ENCODE peak calls at places on chromosomes 16 and 17, in nine cellular contexts. T is cardiac muscle cell, H is GM23338, E is heart right ventricle, S is neural progenitor cell, N is OCI-LY7, F is foreskin keratinocyte, D is kidney, B is ascending aorta. X is an unnamed sample.

GRCh38 chr16:14564881-14565687 is 65.0 kb downstream of the PARN start:
- DNase-seq in H (no peak), B (no peak), N (no peak), S (no peak), E (no peak), D (no peak), F (no peak), T (peak; percentile 57), X (peak; percentile 48)

GRCh38 chr17:33523577-33523981 is 230.5 kb upstream of the ASIC2 start:
- DNase-seq in H (no peak), S (no peak), T (peak; percentile 10), E (no peak), D (no peak), N (no peak), F (peak; percentile 17), B (no peak), X (no peak)

GRCh38 chr16:4392382-4393242 is 21.0 kb downstream of the VASN start:
- DNase-seq in D (peak; percentile 90), N (no peak), E (no peak), S (peak; percentile 68), B (no peak), T (peak; percentile 86), H (peak; percentile 96), F (no peak), X (no peak)

GRCh38 chr17:7478276-7479138 is 924 bp downstream of the ZBTB4 start:
- DNase-seq in E (peak; percentile 57), F (no peak), B (no peak), D (peak; percentile 87), N (no peak), T (peak; percentile 43), H (peak; percentile 72), S (peak; percentile 58), X (peak; percentile 64)

GRCh38 chr17:78086740-78087139 is 41.8 kb downstream of the TMC6 start:
- DNase-seq in E (no peak), N (no peak), S (no peak), B (no peak), H (no peak), F (no peak), T (no peak), D (no peak), X (no peak)

GRCh38 chr17:28760561-28760960 is 16.8 kb downstream of the TRAF4 start:
- DNase-seq in B (no peak), F (no peak), D (peak; percentile 7), H (no peak), N (no peak), E (no peak), S (no peak), T (no peak), X (no peak)

GRCh38 chr17:59093145-59093701 is 13.5 kb downstream of the TRIM37 start:
- DNase-seq in D (no peak), F (no peak), E (no peak), T (no peak), S (no peak), H (no peak), N (no peak), B (no peak), X (no peak)

GRCh38 chr17:17494499-17495447 is 1.4 kb downstream of the RASD1 start:
- DNase-seq in N (no peak), T (peak; percentile 52), E (peak; percentile 45), B (no peak), S (peak; percentile 77), D (peak; percentile 85), F (no peak), H (peak; percentile 83), X (peak; percentile 69)

GRCh38 chr16:1262210-1262845 is 6.5 kb downstream of the TPSD1 start:
- DNase-seq in H (no peak), B (no peak), E (no peak), S (no peak), D (peak; percentile 52), F (no peak), T (no peak), N (no peak), X (no peak)

GRCh38 chr16:19137621-19138128 is 23.9 kb downstream of the ITPRIPL2 start:
- DNase-seq in B (no peak), E (no peak), F (no peak), S (no peak), N (no peak), D (no peak), T (no peak), H (no peak), X (no peak)

GRCh38 chr16:19135201-19135838 is 21.6 kb downstream of the ITPRIPL2 start:
- DNase-seq in S (no peak), D (no peak), H (no peak), N (no peak), F (no peak), B (no peak), E (no peak), T (no peak), X (no peak)

GRCh38 chr16:19135896-19136438 is 22.2 kb downstream of the ITPRIPL2 start:
- DNase-seq in F (no peak), B (no peak), D (no peak), S (no peak), E (peak; percentile 42), T (no peak), H (no peak), N (no peak), X (peak; percentile 92)

GRCh38 chr16:19137201-19137601 is 23.4 kb downstream of the ITPRIPL2 start:
- DNase-seq in F (no peak), H (no peak), B (no peak), E (no peak), S (no peak), N (no peak), D (no peak), T (no peak), X (no peak)

DNA sequence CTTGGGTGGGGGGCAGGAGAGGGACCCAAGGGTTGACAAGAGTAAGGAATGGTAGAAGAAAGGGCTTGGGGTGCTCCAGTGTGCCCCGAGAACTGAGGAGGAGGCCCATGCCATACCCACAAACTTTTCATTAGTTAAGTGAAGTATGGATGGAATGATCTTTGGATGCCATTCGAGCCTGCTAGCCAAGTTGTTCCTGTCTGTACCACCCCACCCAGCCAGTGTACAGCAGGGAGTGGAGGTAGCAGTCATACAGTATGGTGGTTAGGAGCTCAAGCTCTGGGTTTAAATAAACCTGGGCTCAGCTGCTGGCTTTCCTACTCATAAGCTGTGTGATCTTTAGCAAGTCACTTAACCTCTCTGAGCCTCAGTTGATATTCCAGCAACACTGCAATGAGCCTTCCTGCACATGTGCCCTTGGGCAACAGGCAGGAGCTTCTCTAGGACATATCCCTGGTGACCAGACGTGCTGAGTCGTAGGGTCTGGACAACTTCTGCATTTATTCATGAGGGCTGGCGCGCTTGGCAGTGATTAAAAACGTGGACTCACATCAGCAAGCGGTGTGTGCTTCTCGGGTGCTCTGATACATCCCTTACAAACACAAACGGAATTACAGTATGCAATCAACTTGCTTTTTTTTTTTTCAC is 22.9 kb downstream of the ITPRIPL2 start:
- DNase-seq in E (no peak), H (no peak), D (no peak), T (no peak), N (no peak), F (no peak), B (no peak), S (no peak), X (peak; percentile 40)
- H3K4me1 ChIP-seq in E (peaks cover 21% of the 10 kb centered on the region), H (peaks cover 6% of the 10 kb centered on the region), D (no peaks in the 10 kb centered on the region), T (no peaks in the 10 kb centered on the region), N (no peaks in the 10 kb centered on the region), F (peaks cover 41% of the 10 kb centered on the region), B (no peaks in the 10 kb centered on the region), S (peaks cover 6% of the 10 kb centered on the region), X (peaks cover 27% of the 10 kb centered on the region)

DNA sequence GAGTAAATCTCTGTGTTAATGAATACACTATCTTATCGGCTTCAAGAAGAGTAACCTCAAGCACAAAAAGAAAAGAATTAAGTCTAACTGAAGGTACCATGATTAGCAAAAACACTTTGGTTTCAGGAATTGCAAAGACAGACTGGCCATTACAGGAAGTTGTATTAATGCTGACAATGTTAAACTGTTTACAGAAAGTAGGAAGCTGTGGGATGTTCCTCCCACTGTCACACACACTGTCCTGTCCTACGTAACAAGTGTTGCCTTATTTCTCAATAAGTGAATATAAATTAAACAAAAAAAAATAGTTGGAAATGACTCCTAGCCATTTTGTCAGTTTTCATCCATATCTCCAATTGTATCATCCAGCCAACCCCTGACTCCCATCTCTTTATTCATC is 8.6 kb downstream of the GNA13 start:
- DNase-seq in H (no peak), S (no peak), T (no peak), D (no peak), B (no peak), E (no peak), F (no peak), N (no peak), X (no peak)
- H3K4me1 ChIP-seq in H (peaks cover 8% of the 10 kb centered on the region), S (no peaks in the 10 kb centered on the region), T (no peaks in the 10 kb centered on the region), D (peaks cover 15% of the 10 kb centered on the region), B (peaks cover 36% of the 10 kb centered on the region), E (peaks cover 16% of the 10 kb centered on the region), F (peaks cover 4% of the 10 kb centered on the region), N (peaks cover 99% of the 10 kb centered on the region), X (peaks cover 15% of the 10 kb centered on the region)

GRCh38 chr16:85616608-85617311 is 3.6 kb downstream of the GSE1 start:
- DNase-seq in E (peak; percentile 49), H (no peak), F (no peak), S (no peak), D (peak; percentile 83), B (no peak), T (no peak), N (peak; percentile 36), X (peak; percentile 58)
- H3K4me1 ChIP-seq in E (peaks cover 47% of the 10 kb centered on the region), H (peaks cover 33% of the 10 kb centered on the region), F (peaks cover 4% of the 10 kb centered on the region), S (peaks cover 44% of the 10 kb centered on the region), D (peaks cover 20% of the 10 kb centered on the region), B (peaks cover 27% of the 10 kb centered on the region), T (peaks cover 29% of the 10 kb centered on the region), N (peaks cover 44% of the 10 kb centered on the region), X (peaks cover 51% of the 10 kb centered on the region)

GRCh38 chr17:76140661-76141211 is 309 bp downstream of the FOXJ1 start:
- DNase-seq in D (no peak), S (no peak), E (no peak), B (no peak), F (no peak), N (no peak), T (no peak), H (peak; percentile 14), X (no peak)
- H3K4me1 ChIP-seq in D (peaks cover 10% of the 10 kb centered on the region), S (peaks cover 65% of the 10 kb centered on the region), E (peaks cover 29% of the 10 kb centered on the region), B (peaks cover 17% of the 10 kb centered on the region), F (no peaks in the 10 kb centered on the region), N (peaks cover 52% of the 10 kb centered on the region), T (peaks cover 21% of the 10 kb centered on the region), H (peaks cover 86% of the 10 kb centered on the region), X (peaks cover 13% of the 10 kb centered on the region)

GRCh38 chr16:17232487-17232886 is 238.3 kb downstream of the XYLT1 start:
- DNase-seq in D (no peak), N (no peak), H (no peak), B (no peak), S (no peak), F (no peak), T (no peak), E (no peak), X (no peak)
- H3K4me1 ChIP-seq in D (no peaks in the 10 kb centered on the region), N (no peaks in the 10 kb centered on the region), H (peaks cover 1% of the 10 kb centered on the region), B (peaks cover 6% of the 10 kb centered on the region), S (peaks cover 5% of the 10 kb centered on the region), F (peaks cover 15% of the 10 kb centered on the region), T (no peaks in the 10 kb centered on the region), E (no peaks in the 10 kb centered on the region), X (no peaks in the 10 kb centered on the region)

GRCh38 chr17:52271781-52272180 is 113.3 kb upstream of the CA10 start:
- DNase-seq in S (no peak), T (no peak), N (no peak), D (no peak), E (no peak), H (no peak), B (no peak), F (no peak), X (no peak)

DNA sequence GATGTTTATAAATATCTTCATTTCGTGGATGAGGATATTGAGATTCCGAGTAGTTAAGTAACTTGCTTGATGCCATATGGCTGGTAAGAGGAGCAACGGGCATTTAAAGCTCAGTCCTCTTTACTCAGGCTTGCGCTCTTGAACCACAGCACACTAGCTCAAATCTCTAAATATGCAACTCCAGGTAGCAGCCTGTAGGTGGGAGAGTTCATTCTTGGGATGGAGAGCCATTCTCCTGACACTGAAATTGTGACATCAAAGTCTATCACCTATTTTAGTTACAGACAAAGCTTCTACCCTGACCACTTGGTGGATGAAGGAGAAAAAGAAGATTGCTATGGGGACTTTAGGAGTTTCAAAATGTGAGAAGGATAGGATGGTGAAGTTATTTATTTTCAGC is 118.1 kb upstream of the CA10 start:
- DNase-seq in S (no peak), H (peak; percentile 23), E (no peak), F (no peak), T (no peak), D (no peak), B (no peak), N (no peak), X (no peak)
- H3K4me1 ChIP-seq in S (no peaks in the 10 kb centered on the region), H (no peaks in the 10 kb centered on the region), E (no peaks in the 10 kb centered on the region), F (no peaks in the 10 kb centered on the region), T (no peaks in the 10 kb centered on the region), D (no peaks in the 10 kb centered on the region), B (no peaks in the 10 kb centered on the region), N (no peaks in the 10 kb centered on the region), X (no peaks in the 10 kb centered on the region)